ENCODE peak calls at places on chromosomes 13 and 19, in eight cellular contexts. One of them, this sample, is unnamed.

GRCh38 chr13:64538711-64539110 is 2691.4 kb downstream of the PCDH9 start:
- DNase-seq in transverse colon: no peak
- DNase-seq in cardiac muscle cell: no peak
- DNase-seq in left lung: no peak
- DNase-seq in cardiac fibroblast: no peak
- DNase-seq in uterus: no peak
- DNase-seq in esophagus squamous epithelium: no peak
- DNase-seq in gastrocnemius medialis: no peak
- DNase-seq in this sample: no peak

GRCh38 chr19:16442386-16443276 is 29.1 kb downstream of the EPS15L1 start:
- DNase-seq in left lung: no peak
- DNase-seq in esophagus squamous epithelium: no peak
- DNase-seq in cardiac fibroblast: no peak
- DNase-seq in cardiac muscle cell: no peak
- DNase-seq in uterus: peak
- DNase-seq in gastrocnemius medialis: no peak
- DNase-seq in transverse colon: peak
- DNase-seq in this sample: no peak

GRCh38 chr19:39377373-39378362 is 13.2 kb downstream of the PAF1 start:
- DNase-seq in gastrocnemius medialis: no peak
- DNase-seq in cardiac fibroblast: no peak
- DNase-seq in left lung: no peak
- DNase-seq in esophagus squamous epithelium: no peak
- DNase-seq in transverse colon: no peak
- DNase-seq in uterus: no peak
- DNase-seq in cardiac muscle cell: no peak
- DNase-seq in this sample: no peak

GRCh38 chr13:38872693-38873092 is 117.9 kb downstream of the STOML3 start:
- DNase-seq in gastrocnemius medialis: peak
- DNase-seq in left lung: peak
- DNase-seq in esophagus squamous epithelium: no peak
- DNase-seq in transverse colon: peak
- DNase-seq in uterus: peak
- DNase-seq in cardiac muscle cell: peak
- DNase-seq in cardiac fibroblast: peak
- DNase-seq in this sample: no peak

GRCh38 chr13:68808456-68808855 is 1299.2 kb upstream of the ATXN8OS start:
- DNase-seq in esophagus squamous epithelium: no peak
- DNase-seq in gastrocnemius medialis: no peak
- DNase-seq in cardiac muscle cell: no peak
- DNase-seq in transverse colon: no peak
- DNase-seq in uterus: no peak
- DNase-seq in left lung: no peak
- DNase-seq in cardiac fibroblast: no peak
- DNase-seq in this sample: no peak

GRCh38 chr19:13104848-13105646 is 2.4 kb upstream of the LYL1 start:
- DNase-seq in cardiac fibroblast: no peak
- DNase-seq in cardiac muscle cell: no peak
- DNase-seq in left lung: no peak
- DNase-seq in gastrocnemius medialis: no peak
- DNase-seq in esophagus squamous epithelium: no peak
- DNase-seq in uterus: no peak
- DNase-seq in transverse colon: no peak
- DNase-seq in this sample: no peak

GRCh38 chr13:41008349-41008980 is 10.7 kb downstream of the ELF1 start:
- DNase-seq in uterus: no peak
- DNase-seq in gastrocnemius medialis: no peak
- DNase-seq in transverse colon: no peak
- DNase-seq in cardiac fibroblast: peak
- DNase-seq in esophagus squamous epithelium: no peak
- DNase-seq in cardiac muscle cell: peak
- DNase-seq in left lung: no peak
- DNase-seq in this sample: peak

GRCh38 chr13:34420975-34421719 is 520.9 kb upstream of the NBEA start:
- DNase-seq in left lung: no peak
- DNase-seq in gastrocnemius medialis: no peak
- DNase-seq in esophagus squamous epithelium: no peak
- DNase-seq in cardiac fibroblast: no peak
- DNase-seq in transverse colon: no peak
- DNase-seq in uterus: no peak
- DNase-seq in cardiac muscle cell: no peak
- DNase-seq in this sample: no peak

GRCh38 chr13:113123226-113124150 is 889 bp downstream of the F10 start:
- DNase-seq in esophagus squamous epithelium: no peak
- DNase-seq in cardiac muscle cell: no peak
- DNase-seq in left lung: peak
- DNase-seq in transverse colon: no peak
- DNase-seq in gastrocnemius medialis: no peak
- DNase-seq in uterus: no peak
- DNase-seq in cardiac fibroblast: no peak
- DNase-seq in this sample: no peak

GRCh38 chr13:113121183-113121927 is 1.2 kb upstream of the F10 start:
- DNase-seq in gastrocnemius medialis: no peak
- DNase-seq in uterus: no peak
- DNase-seq in cardiac muscle cell: no peak
- DNase-seq in left lung: peak
- DNase-seq in cardiac fibroblast: no peak
- DNase-seq in esophagus squamous epithelium: no peak
- DNase-seq in transverse colon: no peak
- DNase-seq in this sample: no peak

GRCh38 chr13:113124211-113125025 is 1.8 kb downstream of the F10 start:
- DNase-seq in gastrocnemius medialis: no peak
- DNase-seq in cardiac muscle cell: no peak
- DNase-seq in transverse colon: no peak
- DNase-seq in left lung: no peak
- DNase-seq in uterus: peak
- DNase-seq in cardiac fibroblast: no peak
- DNase-seq in esophagus squamous epithelium: no peak
- DNase-seq in this sample: no peak

GRCh38 chr13:113121928-113122420 is 625 bp upstream of the F10 start:
- DNase-seq in transverse colon: no peak
- DNase-seq in esophagus squamous epithelium: no peak
- DNase-seq in cardiac muscle cell: no peak
- DNase-seq in gastrocnemius medialis: no peak
- DNase-seq in cardiac fibroblast: no peak
- DNase-seq in uterus: no peak
- DNase-seq in left lung: no peak
- DNase-seq in this sample: no peak

DNA sequence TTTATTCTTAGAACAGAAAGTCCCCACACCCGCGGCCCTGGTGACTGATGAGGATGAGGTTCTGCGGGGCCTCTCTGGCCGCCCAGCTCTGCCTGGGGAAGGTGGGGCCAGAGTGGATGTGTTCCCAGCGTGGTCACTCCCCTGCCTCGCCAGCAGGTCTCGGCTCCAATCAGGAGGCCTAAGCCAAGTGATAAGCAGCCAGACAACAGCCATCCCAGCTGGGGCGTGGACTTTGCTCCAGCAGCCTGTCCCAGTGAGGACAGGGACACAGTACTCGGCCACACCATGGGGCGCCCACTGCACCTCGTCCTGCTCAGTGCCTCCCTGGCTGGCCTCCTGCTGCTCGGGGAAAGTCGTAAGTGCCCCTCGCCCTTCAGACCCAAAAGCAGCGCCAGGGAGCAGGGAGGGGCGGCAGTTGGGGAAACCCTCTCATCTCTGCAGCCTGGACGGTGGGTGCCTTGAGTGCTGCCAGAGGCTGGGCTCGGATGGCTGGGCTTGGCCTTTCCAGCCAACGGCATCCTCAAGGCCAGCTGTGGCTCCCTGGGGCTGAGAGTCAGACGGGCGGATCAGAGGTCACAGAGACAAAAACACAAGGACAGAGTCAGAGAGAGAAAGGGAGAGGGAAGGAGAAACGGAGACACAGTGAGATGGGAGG is at the start of gene F10:
- DNase-seq in uterus: peak
- DNase-seq in transverse colon: peak
- DNase-seq in esophagus squamous epithelium: no peak
- DNase-seq in gastrocnemius medialis: peak
- DNase-seq in cardiac muscle cell: peak
- DNase-seq in cardiac fibroblast: peak
- DNase-seq in left lung: peak
- DNase-seq in this sample: peak
- H3K4me3 ChIP-seq in uterus: no peak
- H3K4me3 ChIP-seq in transverse colon: no peak
- H3K4me3 ChIP-seq in esophagus squamous epithelium: peak
- H3K4me3 ChIP-seq in gastrocnemius medialis: no peak
- H3K4me3 ChIP-seq in cardiac muscle cell: no peak
- H3K4me3 ChIP-seq in cardiac fibroblast: peak
- H3K4me3 ChIP-seq in left lung: no peak
- H3K4me3 ChIP-seq in this sample: no peak

GRCh38 chr13:97364827-97365226 is 69.1 kb upstream of the RAP2A start:
- DNase-seq in cardiac muscle cell: no peak
- DNase-seq in gastrocnemius medialis: no peak
- DNase-seq in esophagus squamous epithelium: no peak
- DNase-seq in transverse colon: no peak
- DNase-seq in uterus: no peak
- DNase-seq in cardiac fibroblast: no peak
- DNase-seq in left lung: no peak
- DNase-seq in this sample: no peak

GRCh38 chr13:97364031-97364430 is 69.9 kb upstream of the RAP2A start:
- DNase-seq in uterus: no peak
- DNase-seq in gastrocnemius medialis: no peak
- DNase-seq in esophagus squamous epithelium: no peak
- DNase-seq in cardiac fibroblast: no peak
- DNase-seq in left lung: no peak
- DNase-seq in transverse colon: no peak
- DNase-seq in cardiac muscle cell: no peak
- DNase-seq in this sample: no peak

GRCh38 chr13:97367427-97367826 is 66.5 kb upstream of the RAP2A start:
- DNase-seq in cardiac muscle cell: peak
- DNase-seq in esophagus squamous epithelium: no peak
- DNase-seq in left lung: no peak
- DNase-seq in uterus: peak
- DNase-seq in gastrocnemius medialis: peak
- DNase-seq in cardiac fibroblast: peak
- DNase-seq in transverse colon: no peak
- DNase-seq in this sample: peak

GRCh38 chr13:97367016-97367415 is 67.0 kb upstream of the RAP2A start:
- DNase-seq in cardiac fibroblast: peak
- DNase-seq in uterus: peak
- DNase-seq in left lung: peak
- DNase-seq in cardiac muscle cell: peak
- DNase-seq in transverse colon: no peak
- DNase-seq in gastrocnemius medialis: peak
- DNase-seq in esophagus squamous epithelium: no peak
- DNase-seq in this sample: peak

GRCh38 chr13:97366172-97366688 is 67.7 kb upstream of the RAP2A start:
- DNase-seq in transverse colon: no peak
- DNase-seq in uterus: no peak
- DNase-seq in gastrocnemius medialis: no peak
- DNase-seq in esophagus squamous epithelium: no peak
- DNase-seq in cardiac fibroblast: no peak
- DNase-seq in left lung: no peak
- DNase-seq in cardiac muscle cell: no peak
- DNase-seq in this sample: no peak
- TF ChIP-seq CTCF in transverse colon: no peak
- TF ChIP-seq CTCF in uterus: no peak
- TF ChIP-seq CTCF in gastrocnemius medialis: no peak
- TF ChIP-seq CTCF in esophagus squamous epithelium: no peak
- TF ChIP-seq CTCF in cardiac fibroblast: no peak
- TF ChIP-seq CTCF in left lung: no peak
- TF ChIP-seq CTCF in cardiac muscle cell: peak
- TF ChIP-seq CTCF in this sample: peak

GRCh38 chr19:10817291-10818038 is 18.5 kb downstream of the TMED1 start:
- DNase-seq in uterus: peak
- DNase-seq in esophagus squamous epithelium: no peak
- DNase-seq in gastrocnemius medialis: peak
- DNase-seq in transverse colon: peak
- DNase-seq in left lung: peak
- DNase-seq in cardiac muscle cell: peak
- DNase-seq in cardiac fibroblast: peak
- DNase-seq in this sample: peak

GRCh38 chr19:10815969-10816635 is 19.9 kb downstream of the TMED1 start:
- DNase-seq in gastrocnemius medialis: no peak
- DNase-seq in left lung: no peak
- DNase-seq in cardiac fibroblast: no peak
- DNase-seq in esophagus squamous epithelium: no peak
- DNase-seq in cardiac muscle cell: no peak
- DNase-seq in transverse colon: no peak
- DNase-seq in uterus: no peak
- DNase-seq in this sample: no peak

GRCh38 chr19:10815007-10815531 is 20.9 kb downstream of the TMED1 start:
- DNase-seq in left lung: no peak
- DNase-seq in cardiac muscle cell: no peak
- DNase-seq in transverse colon: no peak
- DNase-seq in uterus: no peak
- DNase-seq in gastrocnemius medialis: no peak
- DNase-seq in esophagus squamous epithelium: no peak
- DNase-seq in cardiac fibroblast: no peak
- DNase-seq in this sample: no peak

GRCh38 chr19:10818306-10819123 is 17.5 kb downstream of the TMED1 start:
- DNase-seq in cardiac muscle cell: no peak
- DNase-seq in transverse colon: no peak
- DNase-seq in cardiac fibroblast: no peak
- DNase-seq in esophagus squamous epithelium: no peak
- DNase-seq in left lung: no peak
- DNase-seq in gastrocnemius medialis: no peak
- DNase-seq in uterus: no peak
- DNase-seq in this sample: no peak

DNA sequence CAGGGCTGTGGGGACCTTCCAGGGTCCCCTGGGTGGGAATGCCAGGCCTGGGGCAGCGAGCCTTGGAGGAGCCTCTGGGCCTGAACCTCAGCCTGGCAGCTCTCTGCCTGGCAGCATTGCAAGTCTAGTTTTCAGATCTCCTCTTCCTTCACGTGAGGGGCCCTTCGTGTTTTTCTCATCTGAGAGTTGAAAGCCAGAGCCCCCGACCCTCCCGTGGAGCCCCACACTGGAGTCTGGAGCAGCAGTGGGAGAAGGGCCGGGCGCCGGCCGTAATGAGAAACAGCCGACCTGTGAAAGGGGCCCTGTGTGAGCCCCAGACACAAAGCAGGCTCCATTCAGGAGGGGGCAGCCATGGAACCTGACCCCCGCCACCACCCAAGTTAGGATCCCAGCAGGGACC is 19.3 kb downstream of the TMED1 start:
- DNase-seq in esophagus squamous epithelium: no peak
- DNase-seq in left lung: no peak
- DNase-seq in cardiac fibroblast: no peak
- DNase-seq in transverse colon: no peak
- DNase-seq in uterus: no peak
- DNase-seq in gastrocnemius medialis: no peak
- DNase-seq in cardiac muscle cell: no peak
- DNase-seq in this sample: no peak
- H3K4me3 ChIP-seq in esophagus squamous epithelium: peak
- H3K4me3 ChIP-seq in left lung: peak
- H3K4me3 ChIP-seq in cardiac fibroblast: peak
- H3K4me3 ChIP-seq in transverse colon: peak
- H3K4me3 ChIP-seq in uterus: peak
- H3K4me3 ChIP-seq in gastrocnemius medialis: peak
- H3K4me3 ChIP-seq in cardiac muscle cell: no peak
- H3K4me3 ChIP-seq in this sample: peak

DNA sequence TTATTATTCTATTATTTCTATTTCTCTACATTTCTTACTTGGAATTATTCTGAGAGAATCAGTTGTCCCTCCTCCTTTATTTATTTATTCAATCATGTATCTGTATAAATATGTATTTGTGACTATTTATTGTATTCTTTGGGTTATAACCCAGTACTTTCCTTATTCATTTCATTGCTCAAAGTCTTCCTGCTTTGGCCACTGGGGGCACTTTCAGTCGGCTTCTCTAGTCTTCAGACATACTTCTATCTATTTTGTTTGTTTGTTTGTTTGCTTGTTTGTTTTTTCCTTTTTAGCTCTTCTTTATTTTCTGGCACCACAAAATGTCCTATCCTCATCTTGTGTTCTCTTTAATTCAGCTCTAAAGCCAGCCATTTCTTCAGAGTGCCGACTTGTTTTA is 260.4 kb downstream of the NALCN start:
- DNase-seq in left lung: no peak
- DNase-seq in cardiac fibroblast: no peak
- DNase-seq in cardiac muscle cell: no peak
- DNase-seq in transverse colon: no peak
- DNase-seq in gastrocnemius medialis: no peak
- DNase-seq in uterus: no peak
- DNase-seq in esophagus squamous epithelium: no peak
- DNase-seq in this sample: no peak
- TF ChIP-seq CTCF in left lung: no peak
- TF ChIP-seq CTCF in cardiac fibroblast: peak
- TF ChIP-seq CTCF in cardiac muscle cell: peak
- TF ChIP-seq CTCF in transverse colon: no peak
- TF ChIP-seq CTCF in gastrocnemius medialis: no peak
- TF ChIP-seq CTCF in uterus: no peak
- TF ChIP-seq CTCF in esophagus squamous epithelium: no peak
- TF ChIP-seq CTCF in this sample: peak